ENCODE peak calls at places on chromosome 15, in four cellular contexts. V is psoas muscle, Z is pons, J is hippocampal formation. C is an unnamed sample.

GRCh38 chr15:62112616-62113593 is 46.1 kb downstream of the C2CD4A start:
- DNase-seq in J (no peak), Z (no peak), V (no peak), C (peak; percentile 87)

GRCh38 chr15:89673162-89673506 is 6.0 kb downstream of the PLIN1 start:
- DNase-seq in J (no peak), Z (no peak), V (no peak), C (no peak)

GRCh38 chr15:82030191-82030590 is 15.6 kb downstream of the MEX3B start:
- DNase-seq in Z (no peak), J (no peak), V (no peak), C (no peak)

GRCh38 chr15:66919421-66919820 is 146.0 kb upstream of the SMAD3 start:
- DNase-seq in Z (no peak), J (no peak), V (no peak), C (no peak)

GRCh38 chr15:83358972-83359564 is 74.6 kb upstream of the BNC1 start:
- DNase-seq in V (no peak), Z (no peak), J (no peak), C (no peak)

GRCh38 chr15:52657338-52657737 is 21.9 kb downstream of the ATOSA start:
- DNase-seq in J (peak; percentile 29), V (no peak), Z (peak; percentile 68), C (peak; percentile 62)

GRCh38 chr15:27398631-27399030 is 427.6 kb downstream of the GABRG3 start:
- DNase-seq in J (no peak), Z (no peak), V (no peak), C (no peak)

GRCh38 chr15:61661791-61662190 is 398.5 kb downstream of the VPS13C start:
- DNase-seq in J (no peak), V (no peak), Z (no peak), C (peak; percentile 1)